ENCODE peak calls at places on chromosomes 7 and 10, in six cellular contexts. T is Calu3, G is thoracic aorta, X is NCI-H1417, I is endothelial cell, Q is substantia nigra. H is an unnamed sample.

GRCh38 chr10:126598009-126598408 is 72.5 kb downstream of the C10orf90 start:
- DNase-seq in T (peak; percentile 35), G (no peak), X (no peak), I (peak; percentile 67), Q (peak; percentile 49), H (peak; percentile 69)

GRCh38 chr10:80421369-80422220 is 13.2 kb downstream of the PRXL2A start:
- DNase-seq in T (no peak), G (no peak), X (no peak), I (no peak), Q (no peak), H (no peak)

GRCh38 chr7:125516194-125516593 is 586.6 kb upstream of the POT1 start:
- DNase-seq in T (no peak), G (no peak), X (peak; percentile 80), I (no peak), Q (no peak), H (no peak)

GRCh38 chr7:1058821-1059199 is 14.5 kb downstream of the GPR146 start:
- DNase-seq in T (no peak), G (no peak), X (no peak), I (no peak), Q (no peak), H (no peak)

GRCh38 chr10:75480374-75480773 is 49.0 kb downstream of the LRMDA start:
- DNase-seq in T (no peak), G (no peak), X (no peak), I (no peak), Q (no peak), H (no peak)

GRCh38 chr10:69224862-69225657 is 4.9 kb downstream of the HKDC1 start:
- DNase-seq in T (no peak), G (no peak), X (no peak), I (no peak), Q (no peak), H (no peak)

GRCh38 chr10:101244321-101245050 is 15.2 kb upstream of the LBX1 start:
- DNase-seq in T (no peak), G (no peak), X (no peak), I (no peak), Q (no peak), H (no peak)

GRCh38 chr10:1472178-1472577 is 265.1 kb downstream of the ADARB2 start:
- DNase-seq in T (no peak), G (no peak), X (no peak), I (no peak), Q (no peak), H (no peak)

GRCh38 chr7:102943425-102944169 is 30.8 kb downstream of the LRRC17 start:
- DNase-seq in T (no peak), G (no peak), X (no peak), I (no peak), Q (no peak), H (no peak)

GRCh38 chr10:62121197-62121550 is 147.5 kb downstream of the RTKN2 start:
- DNase-seq in T (no peak), G (no peak), X (no peak), I (no peak), Q (no peak), H (no peak)

GRCh38 chr7:18976715-18977466 is 140.5 kb downstream of the TWIST1 start:
- DNase-seq in T (no peak), G (no peak), X (no peak), I (no peak), Q (no peak), H (no peak)

GRCh38 chr10:63671317-63671937 is 150.2 kb downstream of the REEP3 start:
- DNase-seq in T (no peak), G (no peak), X (peak; percentile 3), I (no peak), Q (no peak), H (no peak)

GRCh38 chr7:106153891-106154449 is 41.9 kb upstream of the SYPL1 start:
- DNase-seq in T (peak; percentile 84), G (no peak), X (peak; percentile 63), I (peak; percentile 88), Q (peak; percentile 77), H (peak; percentile 88)

GRCh38 chr10:21505711-21506278 is 19.7 kb downstream of the SKIDA1 start:
- DNase-seq in T (no peak), G (no peak), X (no peak), I (no peak), Q (no peak), H (no peak)

GRCh38 chr10:110774069-110775021 is 97.4 kb upstream of the PDCD4 start:
- DNase-seq in T (no peak), G (no peak), X (no peak), I (no peak), Q (no peak), H (peak; percentile 76)

GRCh38 chr7:99125505-99125865 is 18.4 kb downstream of the SMURF1 start:
- DNase-seq in T (no peak), G (no peak), X (no peak), I (no peak), Q (no peak), H (no peak)

GRCh38 chr7:19519443-19519977 is 189.3 kb downstream of the POLR1F start:
- DNase-seq in T (peak; percentile 22), G (no peak), X (peak; percentile 40), I (no peak), Q (no peak), H (no peak)